ENCODE peak calls at places on chromosomes 1 and 21, in ten cellular contexts. D is foreskin fibroblast, V is HFF-Myc, N is astrocyte, Y is lower leg skin, H is cardiac fibroblast, U is psoas muscle, P is ovary, K is heart left ventricle, F is stomach. E is an unnamed sample.

GRCh38 chr21:41107602-41108001 is 60.4 kb upstream of the BACE2 start:
- DNase-seq in V (no peak), H (no peak), F (no peak), D (no peak), U (no peak), Y (peak; percentile 59), K (no peak), N (no peak), P (no peak), E (no peak)

GRCh38 chr1:174114788-174115448 is 44.4 kb upstream of the RABGAP1L start:
- DNase-seq in U (no peak), K (no peak), P (no peak), Y (no peak), V (peak; percentile 47), N (peak; percentile 18), H (peak; percentile 79), F (no peak), D (peak; percentile 29), E (peak; percentile 58)

GRCh38 chr21:20013851-20014250 is 984.4 kb upstream of the NCAM2 start:
- DNase-seq in P (no peak), D (no peak), N (no peak), V (no peak), U (no peak), H (no peak), F (no peak), Y (no peak), K (no peak), E (no peak)

GRCh38 chr1:174406421-174406820 is 41.3 kb upstream of the GPR52 start:
- DNase-seq in N (no peak), H (no peak), K (no peak), V (no peak), P (no peak), Y (no peak), U (no peak), D (no peak), F (no peak), E (no peak)

GRCh38 chr1:27726173-27726793 is 522 bp downstream of the FAM76A start:
- DNase-seq in K (peak; percentile 60), N (peak; percentile 12), H (peak; percentile 40), P (peak; percentile 71), V (no peak), D (peak; percentile 15), Y (peak; percentile 89), U (peak; percentile 75), F (peak; percentile 44), E (peak; percentile 46)

GRCh38 chr21:32412162-32412997 is at the start of gene EVA1C:
- DNase-seq in U (peak; percentile 84), K (peak; percentile 75), Y (peak; percentile 95), H (peak; percentile 33), P (peak; percentile 86), V (no peak), N (no peak), F (peak; percentile 83), D (peak; percentile 43), E (peak; percentile 77)

GRCh38 chr1:245791410-245792312 is 636.9 kb downstream of the KIF26B start:
- DNase-seq in P (no peak), U (no peak), H (no peak), Y (no peak), D (no peak), V (no peak), N (no peak), K (no peak), F (no peak), E (peak; percentile 51)

GRCh38 chr1:34409689-34410229 is 233.1 kb downstream of the C1orf94 start:
- DNase-seq in Y (peak; percentile 76), F (no peak), V (no peak), N (no peak), U (no peak), D (no peak), K (no peak), H (no peak), P (no peak), E (no peak)

GRCh38 chr1:185453496-185454192 is 136.6 kb upstream of the IVNS1ABP start:
- DNase-seq in U (no peak), K (no peak), V (no peak), N (peak; percentile 80), P (no peak), F (no peak), Y (no peak), D (peak; percentile 45), H (peak; percentile 82), E (peak; percentile 17)

GRCh38 chr1:205915354-205915990 is 27.8 kb downstream of the SLC26A9 start:
- DNase-seq in D (no peak), K (peak; percentile 73), U (no peak), H (no peak), V (no peak), P (no peak), N (no peak), Y (no peak), F (no peak), E (no peak)

GRCh38 chr1:225923381-225923691 is 714 bp downstream of the PYCR2 start:
- DNase-seq in F (no peak), U (no peak), Y (no peak), K (no peak), V (no peak), N (no peak), P (no peak), D (no peak), H (no peak), E (no peak)

GRCh38 chr1:110533230-110533629 is 14.3 kb upstream of the KCNA10 start:
- DNase-seq in F (no peak), K (no peak), P (no peak), U (no peak), D (no peak), N (no peak), Y (no peak), V (no peak), H (no peak), E (no peak)

GRCh38 chr1:15998929-15999328 is 5.1 kb upstream of the SRARP start:
- DNase-seq in U (no peak), Y (no peak), K (no peak), V (no peak), H (no peak), P (no peak), N (no peak), F (no peak), D (no peak), E (no peak)

DNA sequence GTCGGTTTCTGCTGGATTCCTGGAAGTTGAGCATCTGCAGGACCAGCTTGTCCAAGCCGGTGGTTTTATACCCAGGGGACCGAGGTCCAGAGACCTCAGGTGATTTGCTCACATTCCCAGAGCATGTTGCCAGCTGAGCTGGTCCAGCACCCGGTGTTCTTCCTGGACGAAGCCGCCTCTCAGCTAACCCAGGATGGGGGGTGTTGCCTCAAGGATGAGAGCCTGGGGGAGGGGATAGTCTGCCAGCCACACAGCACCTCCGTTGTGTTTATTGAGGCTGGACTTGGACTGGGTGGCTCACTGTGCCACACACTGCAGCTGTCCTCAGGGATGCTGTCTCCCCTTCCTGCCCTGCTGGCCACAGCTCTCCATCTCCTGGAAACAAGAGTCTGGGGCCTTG is 1.5 kb downstream of the TMEM201 start:
- DNase-seq in Y (no peak), K (peak; percentile 30), H (no peak), P (peak; percentile 30), V (no peak), U (no peak), D (no peak), N (no peak), F (no peak), E (no peak)
- H3K4me3 ChIP-seq in Y (no peak overlapping the region), K (no peak overlapping the region), H (peak overlapping the region; percentile 62), P (no peak overlapping the region), V (peak overlapping the region; percentile 81), U (peak overlapping the region; percentile 87), D (peak overlapping the region; percentile 63), N (no peak overlapping the region), F (no peak overlapping the region), E (no peak overlapping the region)

GRCh38 chr1:109065137-109065536 is 10.7 kb downstream of the TAF13 start:
- DNase-seq in U (no peak), Y (no peak), N (no peak), D (no peak), K (no peak), P (no peak), H (no peak), V (no peak), F (no peak), E (no peak)
- TF ChIP-seq CTCF in U (no peak), Y (no peak), N (no peak), D (no peak), K (no peak), P (no peak), H (no peak), V (no peak), F (no peak), E (no peak)

GRCh38 chr1:167293057-167293456 is 72.4 kb downstream of the POU2F1 start:
- DNase-seq in P (no peak), N (no peak), D (no peak), V (no peak), U (no peak), F (no peak), Y (no peak), K (no peak), H (no peak), E (no peak)

GRCh38 chr1:167289063-167289442 is 68.4 kb downstream of the POU2F1 start:
- DNase-seq in D (no peak), N (no peak), P (no peak), Y (no peak), H (no peak), U (no peak), F (no peak), V (no peak), K (no peak), E (no peak)

GRCh38 chr1:167292216-167292615 is 71.5 kb downstream of the POU2F1 start:
- DNase-seq in H (no peak), Y (no peak), F (no peak), N (no peak), V (no peak), K (no peak), P (no peak), D (no peak), U (no peak), E (no peak)

GRCh38 chr1:167291539-167292195 is 71.0 kb downstream of the POU2F1 start:
- DNase-seq in K (no peak), V (no peak), U (no peak), D (no peak), P (no peak), N (no peak), F (no peak), H (no peak), Y (no peak), E (no peak)

DNA sequence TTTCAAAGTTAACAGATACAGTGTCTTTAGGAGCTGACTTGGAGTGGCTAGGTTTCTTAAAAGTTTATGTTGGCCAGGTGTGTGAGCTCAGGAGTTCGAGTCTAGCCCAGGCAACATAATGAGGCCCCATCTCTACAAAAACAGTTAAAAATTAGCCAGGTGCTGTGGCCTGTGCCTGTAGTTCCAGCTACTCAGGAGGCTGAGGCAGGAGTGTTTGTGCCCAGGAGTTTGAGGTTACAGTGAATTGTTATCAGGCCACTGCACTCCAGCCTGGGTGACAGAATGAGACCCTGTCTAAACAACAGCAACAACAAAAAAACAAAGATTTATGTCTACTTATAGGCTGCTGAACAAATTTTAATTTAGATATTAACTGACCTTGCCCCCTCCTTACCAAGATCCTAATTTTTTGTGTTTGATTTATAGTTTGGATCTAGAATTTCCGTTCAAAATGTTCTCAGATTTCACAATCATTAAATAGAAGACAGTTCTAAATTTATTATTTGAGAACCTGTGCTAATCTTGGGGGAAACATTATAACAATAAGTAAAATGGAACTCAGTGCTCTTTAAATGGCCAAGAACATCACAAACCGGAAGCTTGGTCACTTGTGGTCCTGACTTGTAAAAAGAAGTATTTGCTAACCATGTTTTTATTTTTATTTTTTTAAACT is 67.8 kb downstream of the POU2F1 start:
- DNase-seq in V (no peak), H (no peak), K (no peak), F (no peak), U (no peak), D (no peak), P (no peak), Y (no peak), N (no peak), E (no peak)
- H3K4me3 ChIP-seq in V (no peak overlapping the region), H (no peak overlapping the region), K (no peak overlapping the region), F (no peak overlapping the region), U (no peak overlapping the region), D (no peak overlapping the region), P (no peak overlapping the region), Y (no peak overlapping the region), N (no peak overlapping the region), E (no peak overlapping the region)

GRCh38 chr1:220521755-220522154 is 6.2 kb upstream of the MARK1 start:
- DNase-seq in V (no peak), P (no peak), Y (no peak), D (no peak), N (no peak), F (no peak), K (no peak), H (no peak), U (no peak), E (no peak)
- TF ChIP-seq CTCF in V (no peak), P (no peak), Y (no peak), D (no peak), N (no peak), F (no peak), K (no peak), H (no peak), U (no peak), E (no peak)